ENCODE peak calls at places on chromosomes 4 and X, in nine cellular contexts. Y is T-helper 2 cell; B is cardiac fibroblast; O is NCI-H2029; W is uterus; S is activated CD8-positive, alpha-beta T cell treated with anti-CD3 and anti-CD28 coated beads, Interleukin-2, amount 10 ng/mL, durations not matched to agents 7 days and 5 days; U is effector CD4-positive, alpha-beta T cell; A is activated naive CD8-positive, alpha-beta T cell treated with anti-CD3 and anti-CD28 coated beads, Interleukin-2, amount 50 U/mL, for 16 hours; N is OCI-LY7. V is an unnamed sample.

GRCh38 chr4:6779667-6780565 is 2.6 kb upstream of the KIAA0232 start:
- DNase-seq in B (peak), O (peak), W (no peak), Y (peak), U (no peak), S (no peak), A (no peak), N (no peak), V (no peak)

GRCh38 chr4:145907827-145908226 is 30.8 kb downstream of the ZNF827 start:
- DNase-seq in U (no peak), Y (no peak), S (no peak), B (peak), O (no peak), A (no peak), W (no peak), N (no peak), V (no peak)

GRCh38 chr4:602559-602942 is 22.8 kb upstream of the PDE6B start:
- DNase-seq in W (no peak), U (no peak), N (peak), O (peak), S (peak), Y (peak), B (no peak), A (peak), V (peak)

GRCh38 chr4:141497627-141498026 is 138.8 kb upstream of the IL15 start:
- DNase-seq in Y (peak), W (no peak), B (no peak), A (no peak), O (no peak), N (no peak), U (no peak), S (no peak), V (no peak)

GRCh38 chr4:79348405-79348804 is 22.5 kb upstream of the NAA11 start:
- DNase-seq in A (no peak), O (no peak), B (no peak), N (no peak), W (no peak), U (no peak), Y (no peak), S (no peak), V (no peak)

GRCh38 chr4:119667802-119668201 is 39.2 kb upstream of the PDE5A start:
- DNase-seq in A (no peak), B (no peak), Y (no peak), W (no peak), U (no peak), O (no peak), S (no peak), N (no peak), V (no peak)

GRCh38 chrX:16796298-16796697 is 10.0 kb downstream of the TXLNG start:
- DNase-seq in Y (no peak), O (no peak), W (no peak), B (no peak), A (no peak), U (no peak), S (no peak), N (no peak), V (no peak)

GRCh38 chr4:69759189-69759604 is 1.2 kb downstream of the SULT1B1 start:
- DNase-seq in A (no peak), N (no peak), B (no peak), W (no peak), U (no peak), S (no peak), O (no peak), Y (peak), V (no peak)

GRCh38 chrX:119870626-119871131 is 854 bp downstream of the RNF113A start:
- DNase-seq in W (no peak), S (peak), O (peak), Y (peak), A (no peak), B (peak), N (peak), U (peak), V (peak)

GRCh38 chr4:55395529-55396304 is at the start of gene TMEM165:
- DNase-seq in Y (peak), S (peak), B (peak), N (peak), U (peak), O (peak), A (peak), W (peak), V (peak)

GRCh38 chr4:117137143-117137542 is 51.8 kb upstream of the TRAM1L1 start:
- DNase-seq in Y (no peak), B (peak), U (no peak), N (no peak), A (no peak), W (no peak), S (no peak), O (no peak), V (no peak)

GRCh38 chrX:100863326-100863854 is 10.8 kb downstream of the NOX1 start:
- DNase-seq in A (no peak), W (peak), Y (no peak), U (no peak), S (no peak), O (no peak), B (peak), N (no peak), V (no peak)

V was measured in stimulated activated naive CD4-positive, alpha-beta T cell.